ENCODE peak calls at places on chromosomes 4 and X, in five cellular contexts. U is IMR-90, E is H9, T is H1, X is neuronal stem cell. S is an unnamed sample.

GRCh38 chr4:177375372-177375771 is 65.7 kb downstream of the NEIL3 start:
- DNase-seq in E (no peak), X (no peak), U (peak; percentile 10), T (no peak), S (no peak)

GRCh38 chrX:124293810-124294209 is 38.6 kb upstream of the TEX13D start:
- DNase-seq in E (no peak), U (no peak), X (no peak), T (no peak), S (no peak)

GRCh38 chr4:85084371-85085170 is 118.1 kb upstream of the WDFY3 start:
- DNase-seq in X (peak; percentile 65), T (no peak), U (peak; percentile 75), E (no peak), S (peak; percentile 78)

GRCh38 chr4:1778642-1779392 is 14.3 kb upstream of the FGFR3 start:
- DNase-seq in U (no peak), T (no peak), X (no peak), E (no peak), S (no peak)

GRCh38 chrX:45479196-45479834 is 278.6 kb upstream of the DIPK2B start:
- DNase-seq in E (no peak), X (no peak), T (no peak), U (peak; percentile 93), S (peak; percentile 86)

GRCh38 chrX:119758682-119759332 is 419 bp downstream of the SOWAHD start:
- DNase-seq in E (peak; percentile 34), X (no peak), T (peak; percentile 66), U (no peak), S (peak; percentile 22)

GRCh38 chr4:21827575-21827974 is 121.0 kb downstream of the KCNIP4 start:
- DNase-seq in T (no peak), E (no peak), X (no peak), U (peak; percentile 25), S (peak; percentile 9)

GRCh38 chr4:82913305-82913704 is 12.8 kb downstream of the THAP9 start:
- DNase-seq in U (peak; percentile 35), T (no peak), E (no peak), X (no peak), S (no peak)

GRCh38 chr4:139609647-139610046 is 53.6 kb upstream of the SETD7 start:
- DNase-seq in E (no peak), U (peak; percentile 83), T (no peak), X (no peak), S (peak; percentile 70)

GRCh38 chr4:77817304-77818076 is 1.7 kb downstream of the CNOT6L start:
- DNase-seq in X (no peak), E (no peak), U (no peak), T (no peak), S (no peak)

GRCh38 chrX:68511255-68511654 is 12.4 kb downstream of the YIPF6 start:
- DNase-seq in E (no peak), X (no peak), U (peak; percentile 48), T (no peak), S (peak; percentile 52)

GRCh38 chr4:56055027-56055976 is 106.6 kb downstream of the CEP135 start:
- DNase-seq in U (no peak), X (peak; percentile 24), E (no peak), T (no peak), S (peak; percentile 24)

GRCh38 chr4:80206111-80206510 is 8.8 kb downstream of the PRDM8 start:
- DNase-seq in T (no peak), X (no peak), U (no peak), E (no peak), S (no peak)

GRCh38 chr4:101205878-101206277 is 141.4 kb downstream of the PPP3CA start:
- DNase-seq in T (no peak), X (no peak), U (peak; percentile 63), E (no peak), S (peak; percentile 49)

GRCh38 chr4:184762100-184762499 is 28.2 kb upstream of the CENPU start:
- DNase-seq in U (no peak), T (no peak), X (no peak), E (no peak), S (no peak)

GRCh38 chr4:171813195-171813955 is at the start of gene GALNTL6:
- DNase-seq in E (peak; percentile 43), X (peak; percentile 31), U (no peak), T (peak; percentile 69), S (peak; percentile 62)

GRCh38 chrX:135003876-135004623 is 13.3 kb downstream of the SMIM10 start:
- DNase-seq in E (peak; percentile 93), U (peak; percentile 87), T (peak; percentile 92), X (peak; percentile 87), S (peak; percentile 87)

GRCh38 chr4:42750091-42750490 is 93.2 kb upstream of the ATP8A1 start:
- DNase-seq in T (no peak), E (no peak), U (no peak), X (no peak), S (no peak)

GRCh38 chr4:8741513-8742226 is 130.0 kb downstream of the HMX1 start:
- DNase-seq in X (no peak), E (no peak), T (peak; percentile 26), U (no peak), S (no peak)

GRCh38 chr4:10063544-10064300 is 42.4 kb upstream of the SLC2A9 start:
- DNase-seq in E (peak; percentile 82), T (peak; percentile 62), X (peak; percentile 41), U (peak; percentile 70), S (peak; percentile 51)

GRCh38 chrX:119880552-119881437 is 9.2 kb downstream of the NDUFA1 start:
- DNase-seq in U (peak; percentile 63), X (no peak), E (peak; percentile 46), T (no peak), S (peak; percentile 70)

GRCh38 chr4:18593297-18594002 is 571.9 kb upstream of the LCORL start:
- DNase-seq in E (peak; percentile 70), U (peak; percentile 74), X (peak; percentile 87), T (peak; percentile 56), S (peak; percentile 73)

GRCh38 chr4:25002679-25003078 is 28.1 kb downstream of the LGI2 start:
- DNase-seq in X (no peak), U (no peak), E (no peak), T (no peak), S (no peak)

GRCh38 chrX:13658602-13659001 is 5.7 kb downstream of the TCEANC start:
- DNase-seq in X (peak; percentile 8), E (no peak), U (peak; percentile 73), T (no peak), S (peak; percentile 56)

GRCh38 chr4:55181606-55182005 is 56.2 kb upstream of the KDR start:
- DNase-seq in E (no peak), U (peak; percentile 42), X (no peak), T (no peak), S (peak; percentile 62)

DNA sequence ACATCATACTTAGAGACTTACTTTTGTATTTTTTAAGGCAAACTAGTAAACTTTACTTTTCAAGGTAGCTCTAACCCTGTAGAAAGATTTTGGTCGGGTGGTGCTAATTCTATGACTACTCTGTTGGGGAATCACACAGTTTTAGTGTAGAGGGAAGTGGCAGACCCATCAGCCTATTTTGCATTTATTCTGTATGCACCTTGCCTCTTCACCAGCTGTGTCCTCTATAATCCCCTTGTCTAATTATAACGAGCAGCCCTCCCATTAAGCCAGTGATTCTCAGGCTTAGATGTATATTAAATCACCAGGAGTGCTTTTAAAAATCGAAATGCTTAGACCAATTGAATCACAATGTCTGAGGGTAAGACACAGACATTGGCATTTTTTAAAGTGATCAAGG is 78.1 kb downstream of the GALNT7 start:
- DNase-seq in X (no peak), U (no peak), T (no peak), E (no peak), S (no peak)
- H3K4me2 ChIP-seq in X (no peak overlapping the region), U (no peak overlapping the region), T (peak overlapping the region; percentile 32), E (peak overlapping the region; percentile 33), S (no peak overlapping the region)

DNA sequence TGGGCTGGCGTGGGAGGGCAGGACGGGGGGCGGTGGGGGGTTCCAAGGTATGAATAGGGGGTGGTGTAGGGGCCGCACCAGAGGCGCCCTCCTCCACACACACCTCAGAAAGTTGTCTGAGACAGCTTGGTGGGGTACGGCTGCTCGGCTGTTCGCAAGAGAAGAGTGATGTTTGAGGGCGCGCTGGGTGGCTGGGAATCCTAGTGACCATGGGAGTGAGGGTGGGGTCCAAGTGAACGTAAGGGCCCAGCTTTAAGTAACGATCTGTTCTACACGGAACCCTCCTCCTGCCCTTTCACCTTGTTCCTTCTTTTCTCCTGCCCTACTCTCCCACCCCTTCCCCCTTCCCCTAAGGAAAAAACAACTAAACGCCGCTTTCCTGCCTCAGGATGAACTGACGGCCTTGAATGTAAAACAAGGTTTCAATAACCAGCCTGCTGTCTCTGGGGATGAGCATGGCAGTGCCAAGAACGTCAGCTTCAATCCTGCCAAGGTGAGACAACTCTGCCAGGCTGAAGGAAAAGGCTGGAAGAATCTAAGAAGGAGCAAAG is 664 bp downstream of the MED12 start:
- DNase-seq in X (no peak), E (no peak), U (no peak), T (no peak), S (no peak)
- H3K18ac ChIP-seq in X (no peak overlapping the region), E (no peak overlapping the region), U (no peak overlapping the region), T (no peak overlapping the region), S (peak overlapping the region; percentile 21)

GRCh38 chr4:41142356-41142755 is 72.0 kb downstream of the APBB2 start:
- DNase-seq in T (no peak), U (no peak), X (no peak), E (no peak), S (no peak)
- H3K4me2 ChIP-seq in T (no peak overlapping the region), U (no peak overlapping the region), X (no peak overlapping the region), E (no peak overlapping the region), S (no peak overlapping the region)

DNA sequence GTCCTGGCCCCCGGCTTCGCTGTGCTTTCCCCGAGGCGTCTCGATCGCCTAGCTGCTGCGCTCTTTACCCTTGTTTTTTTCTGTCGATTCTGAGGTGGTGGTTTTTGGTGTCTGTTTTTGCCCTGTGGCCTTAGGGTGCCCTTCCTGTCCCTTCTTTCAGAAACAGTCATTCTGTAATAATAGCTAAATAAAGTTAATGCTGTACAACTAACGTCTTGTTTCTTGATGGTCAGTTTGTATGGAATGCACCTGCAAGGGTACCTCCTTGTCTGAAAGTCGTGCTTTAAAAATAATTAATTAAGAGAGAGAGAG is 686 bp downstream of the FIP1L1 start:
- DNase-seq in X (no peak), U (no peak), T (no peak), E (no peak), S (no peak)
- H3K18ac ChIP-seq in X (peak overlapping the region; percentile 99), U (no peak overlapping the region), T (peak overlapping the region; percentile 86), E (no peak overlapping the region), S (peak overlapping the region; percentile 87)

GRCh38 chrX:154821523-154821922 is 12.9 kb downstream of the SMIM9 start:
- DNase-seq in E (no peak), X (no peak), U (no peak), T (no peak), S (no peak)
- H3K4me2 ChIP-seq in E (peak overlapping the region; percentile 6), X (no peak overlapping the region), U (no peak overlapping the region), T (peak overlapping the region; percentile 44), S (no peak overlapping the region)